ENCODE peak calls at places on chromosomes 13 and 19, in four cellular contexts. A, W, O and N are unnamed samples.

GRCh38 chr19:4115050-4115817 is 8.7 kb downstream of the MAP2K2 start:
- DNase-seq in A (peak), W (no peak), O (no peak), N (no peak)

GRCh38 chr13:102700088-102701031 is 5.5 kb upstream of the METTL21C start:
- DNase-seq in W (no peak), A (no peak), O (peak), N (no peak)

GRCh38 chr19:13172335-13173128 is 22.3 kb downstream of the IER2 start:
- DNase-seq in A (no peak), O (peak), W (peak), N (peak)

GRCh38 chr19:29587518-29587986 is 18.5 kb upstream of the POP4 start:
- DNase-seq in A (no peak), W (no peak), O (peak), N (no peak)

GRCh38 chr19:3479819-3480215 is 508 bp downstream of the SMIM24 start:
- DNase-seq in O (no peak), W (no peak), A (no peak), N (no peak)

GRCh38 chr13:97631158-97631557 is 197.2 kb downstream of the RAP2A start:
- DNase-seq in O (no peak), W (no peak), A (no peak), N (no peak)

GRCh38 chr13:102231486-102231885 is 170.4 kb downstream of the FGF14 start:
- DNase-seq in A (no peak), O (no peak), W (no peak), N (no peak)

GRCh38 chr19:52896431-52897148 is 845 bp downstream of the ZNF320 start:
- DNase-seq in A (no peak), W (peak), O (peak), N (no peak)

GRCh38 chr13:89755729-89756492 is 1591.6 kb upstream of the MIR17HG start:
- DNase-seq in W (no peak), O (no peak), A (no peak), N (no peak)

GRCh38 chr19:19321143-19321577 is 531 bp downstream of the MAU2 start:
- DNase-seq in O (peak), A (no peak), W (no peak), N (no peak)

GRCh38 chr19:3161453-3161852 is 17.1 kb upstream of the S1PR4 start:
- DNase-seq in O (peak), A (no peak), W (peak), N (no peak)

GRCh38 chr13:112957295-112957677 is 11.7 kb upstream of the MCF2L start:
- DNase-seq in O (no peak), W (no peak), A (peak), N (no peak)

GRCh38 chr13:88339271-88339741 is 668.1 kb downstream of the SLITRK5 start:
- DNase-seq in A (no peak), W (no peak), O (no peak), N (no peak)

GRCh38 chr19:39558623-39559117 is 18.7 kb upstream of the EID2 start:
- DNase-seq in W (no peak), O (no peak), A (no peak), N (no peak)

GRCh38 chr19:17454579-17454978 is 6.1 kb upstream of the TMEM221 start:
- DNase-seq in A (no peak), W (no peak), O (no peak), N (no peak)

GRCh38 chr13:75906315-75906714 is 270.2 kb downstream of the LMO7 start:
- DNase-seq in O (no peak), W (no peak), A (no peak), N (no peak)

GRCh38 chr13:94303644-94304174 is 175.8 kb downstream of the DCT start:
- DNase-seq in A (no peak), O (no peak), W (no peak), N (no peak)

GRCh38 chr19:30224689-30225606 is 147.2 kb upstream of the ZNF536 start:
- DNase-seq in O (peak), W (no peak), A (no peak), N (peak)

GRCh38 chr19:54418030-54418929 is 3.0 kb downstream of the TTYH1 start:
- DNase-seq in O (no peak), A (no peak), W (peak), N (no peak)

GRCh38 chr13:30376426-30377311 is 45.6 kb upstream of the UBE2L5 start:
- DNase-seq in W (no peak), O (no peak), A (no peak), N (no peak)

GRCh38 chr19:10686661-10687517 is 14.3 kb upstream of the QTRT1 start:
- DNase-seq in A (peak), O (peak), W (peak), N (no peak)

GRCh38 chr19:37997911-37998344 is 90.9 kb downstream of the SIPA1L3 start:
- DNase-seq in W (peak), A (no peak), O (peak), N (peak)

GRCh38 chr19:46482645-46483044 is 11.3 kb upstream of the PNMA8A start:
- DNase-seq in O (peak), A (no peak), W (peak), N (peak)

GRCh38 chr13:43261018-43261417 is 237.6 kb downstream of the DNAJC15 start:
- DNase-seq in W (peak), O (peak), A (no peak), N (peak)

GRCh38 chr13:112651306-112651705 is 38.5 kb upstream of the ATP11A start:
- DNase-seq in W (peak), A (no peak), O (no peak), N (peak)

GRCh38 chr19:1081301-1082164 is 13.6 kb downstream of the POLR2E start:
- DNase-seq in O (no peak), A (no peak), W (no peak), N (no peak)

GRCh38 chr19:17549088-17549740 is 6.2 kb upstream of the COLGALT1 start:
- DNase-seq in O (no peak), A (no peak), W (no peak), N (no peak)

GRCh38 chr13:104571161-104571889 is 1505.1 kb upstream of the SLC10A2 start:
- DNase-seq in A (peak), O (peak), W (peak), N (peak)

GRCh38 chr19:14517840-14518505 is at the start of gene DNAJB1:
- DNase-seq in A (peak), W (peak), O (peak), N (peak)